ENCODE peak calls at places on chromosomes 7 and 10, in ten cellular contexts. N is DMS153; I is AML-193; K is pancreas; J is KG1; X is coronary artery; O is putamen; W is activated CD4-positive, alpha-beta T cell treated with anti-CD3 and anti-CD28 coated beads, Interleukin-2, amount 10 ng/mL, durations not matched to agents 7 days and 5 days; Y is Panc1; M is naive thymus-derived CD8-positive, alpha-beta T cell. C is an unnamed sample.

GRCh38 chr7:47801423-47801822 is 146.8 kb downstream of the PKD1L1 start:
- DNase-seq in N (no peak), I (no peak), K (no peak), J (no peak), X (no peak), O (no peak), W (no peak), Y (no peak), M (no peak), C (no peak)

GRCh38 chr10:104327745-104328635 is 10.3 kb downstream of the ITPRIP start:
- DNase-seq in N (peak), I (no peak), K (peak), J (no peak), X (no peak), O (no peak), W (no peak), Y (no peak), M (no peak), C (peak)

GRCh38 chr7:101518348-101518747 is 110.7 kb downstream of the MYL10 start:
- DNase-seq in N (no peak), I (no peak), K (no peak), J (no peak), X (no peak), O (no peak), W (no peak), Y (no peak), M (no peak), C (no peak)

GRCh38 chr10:130282492-130283233 is 146.5 kb downstream of the GLRX3 start:
- DNase-seq in N (no peak), I (no peak), K (no peak), J (no peak), X (no peak), O (no peak), W (no peak), Y (no peak), M (no peak), C (no peak)

GRCh38 chr7:1224093-1224702 is 8.5 kb upstream of the UNCX start:
- DNase-seq in N (no peak), I (no peak), K (peak), J (no peak), X (no peak), O (no peak), W (no peak), Y (no peak), M (no peak), C (no peak)

GRCh38 chr7:131607291-131608111 is 51.1 kb upstream of the PODXL start:
- DNase-seq in N (no peak), I (no peak), K (no peak), J (no peak), X (no peak), O (peak), W (no peak), Y (no peak), M (no peak), C (no peak)

GRCh38 chr7:2170576-2171521 is 61.9 kb downstream of the MAD1L1 start:
- DNase-seq in N (no peak), I (no peak), K (no peak), J (no peak), X (no peak), O (no peak), W (no peak), Y (no peak), M (no peak), C (peak)

GRCh38 chr7:5766321-5766761 is 15.1 kb downstream of the RNF216 start:
- DNase-seq in N (no peak), I (no peak), K (no peak), J (no peak), X (no peak), O (no peak), W (no peak), Y (no peak), M (no peak), C (no peak)

GRCh38 chr7:134515569-134516468 is 11.5 kb upstream of the AKR1B10 start:
- DNase-seq in N (no peak), I (no peak), K (no peak), J (no peak), X (no peak), O (no peak), W (no peak), Y (peak), M (no peak), C (no peak)

GRCh38 chr7:137169282-137169698 is 174.2 kb downstream of the PTN start:
- DNase-seq in N (peak), I (no peak), K (no peak), J (no peak), X (no peak), O (peak), W (no peak), Y (peak), M (no peak), C (no peak)

GRCh38 chr10:90179696-90180407 is 478.5 kb downstream of the KIF20B start:
- DNase-seq in N (no peak), I (no peak), K (no peak), J (peak), X (peak), O (no peak), W (no peak), Y (peak), M (no peak), C (no peak)

GRCh38 chr7:122010116-122010515 is 133.9 kb downstream of the AASS start:
- DNase-seq in N (no peak), I (no peak), K (no peak), J (no peak), X (no peak), O (no peak), W (no peak), Y (no peak), M (no peak), C (no peak)

GRCh38 chr7:25359471-25360059 is 131.3 kb upstream of the NPVF start:
- DNase-seq in N (peak), I (no peak), K (no peak), J (no peak), X (no peak), O (peak), W (no peak), Y (no peak), M (no peak), C (no peak)

GRCh38 chr7:144862612-144863319 is 26.9 kb upstream of the TPK1 start:
- DNase-seq in N (no peak), I (no peak), K (no peak), J (no peak), X (no peak), O (no peak), W (no peak), Y (no peak), M (no peak), C (no peak)

GRCh38 chr10:103791858-103792257 is 63.5 kb downstream of the SH3PXD2A start:
- DNase-seq in N (no peak), I (no peak), K (peak), J (no peak), X (no peak), O (no peak), W (no peak), Y (no peak), M (no peak), C (no peak)

GRCh38 chr7:27098493-27099223 is 2.9 kb upstream of the HOXA1 start:
- DNase-seq in N (peak), I (no peak), K (peak), J (no peak), X (no peak), O (no peak), W (no peak), Y (no peak), M (no peak), C (no peak)

GRCh38 chr7:36879021-36879420 is 154.7 kb upstream of the AOAH start:
- DNase-seq in N (no peak), I (no peak), K (no peak), J (no peak), X (no peak), O (no peak), W (no peak), Y (no peak), M (no peak), C (no peak)

GRCh38 chr10:6114758-6115410 is 26.1 kb downstream of the RBM17 start:
- DNase-seq in N (no peak), I (no peak), K (no peak), J (no peak), X (no peak), O (peak), W (no peak), Y (peak), M (no peak), C (no peak)

GRCh38 chr7:73809454-73810090 is 21.2 kb upstream of the CLDN4 start:
- DNase-seq in N (no peak), I (no peak), K (no peak), J (no peak), X (peak), O (no peak), W (no peak), Y (no peak), M (no peak), C (peak)

GRCh38 chr7:140650367-140650766 is 9.8 kb upstream of the DENND2A start:
- DNase-seq in N (no peak), I (no peak), K (no peak), J (no peak), X (no peak), O (no peak), W (no peak), Y (no peak), M (no peak), C (peak)

GRCh38 chr10:71222541-71223364 is 10.4 kb downstream of the UNC5B start:
- DNase-seq in N (peak), I (no peak), K (peak), J (no peak), X (peak), O (no peak), W (no peak), Y (no peak), M (no peak), C (peak)

GRCh38 chr10:132912685-132913558 is 29.4 kb downstream of the CFAP46 start:
- DNase-seq in N (no peak), I (no peak), K (peak), J (no peak), X (no peak), O (no peak), W (no peak), Y (no peak), M (no peak), C (no peak)

GRCh38 chr7:64308019-64308275 is 5.8 kb upstream of the ZNF736 start:
- DNase-seq in N (no peak), I (no peak), K (no peak), J (no peak), X (no peak), O (no peak), W (no peak), Y (no peak), M (no peak), C (no peak)

GRCh38 chr10:122845783-122846332 is at the start of gene CUZD1:
- DNase-seq in N (no peak), I (no peak), K (peak), J (no peak), X (no peak), O (no peak), W (no peak), Y (no peak), M (no peak), C (no peak)

GRCh38 chr7:33903770-33904679 is 1.3 kb upstream of the BMPER start:
- DNase-seq in N (no peak), I (no peak), K (peak), J (no peak), X (peak), O (peak), W (no peak), Y (no peak), M (no peak), C (no peak)

GRCh38 chr7:117137868-117138267 is 184.6 kb downstream of the ST7 start:
- DNase-seq in N (no peak), I (no peak), K (no peak), J (no peak), X (no peak), O (no peak), W (no peak), Y (no peak), M (no peak), C (no peak)

GRCh38 chr7:101565601-101566209 is 63.4 kb downstream of the MYL10 start:
- DNase-seq in N (no peak), I (no peak), K (no peak), J (no peak), X (peak), O (no peak), W (no peak), Y (no peak), M (no peak), C (peak)

GRCh38 chr10:86964061-86964846 is 4.0 kb upstream of the ADIRF start:
- DNase-seq in N (no peak), I (no peak), K (peak), J (no peak), X (peak), O (no peak), W (no peak), Y (no peak), M (no peak), C (peak)